ENCODE peak calls at places on chromosomes 12 and 14, in ten cellular contexts. One of them, this sample, is unnamed.

GRCh38 chr14:82313889-82314288 is 780.2 kb upstream of the SEL1L start:
- DNase-seq in stimulated activated CD8-positive, alpha-beta memory T cell treated with anti-CD3 and anti-CD28 coated beads, Interleukin-4, amount 100 ng/mL, for 1 hour: no peak
- DNase-seq in Peyer's patch: no peak
- DNase-seq in HFFc6: no peak
- DNase-seq in head of caudate nucleus: no peak
- DNase-seq in WTC11: no peak
- DNase-seq in frontal cortex: no peak
- DNase-seq in hypothalamus: no peak
- DNase-seq in stimulated activated CD4-positive, alpha-beta T cell treated with anti-CD3 and anti-CD28 coated beads, Interleukin-1b, Interleukin-23, amount 100 ng/mL, for 48 hours: no peak
- DNase-seq in KBM-7: no peak
- DNase-seq in this sample: peak; percentile 94

GRCh38 chr14:106879241-106879640 is 1352.9 kb downstream of the TMEM121 start:
- DNase-seq in stimulated activated CD8-positive, alpha-beta memory T cell treated with anti-CD3 and anti-CD28 coated beads, Interleukin-4, amount 100 ng/mL, for 1 hour: no peak
- DNase-seq in Peyer's patch: peak; percentile 82
- DNase-seq in HFFc6: no peak
- DNase-seq in head of caudate nucleus: no peak
- DNase-seq in WTC11: no peak
- DNase-seq in frontal cortex: no peak
- DNase-seq in hypothalamus: no peak
- DNase-seq in stimulated activated CD4-positive, alpha-beta T cell treated with anti-CD3 and anti-CD28 coated beads, Interleukin-1b, Interleukin-23, amount 100 ng/mL, for 48 hours: peak; percentile 76
- DNase-seq in KBM-7: peak; percentile 87
- DNase-seq in this sample: peak; percentile 81

GRCh38 chr14:101449114-101449513 is 112.2 kb upstream of the DIO3 start:
- DNase-seq in stimulated activated CD8-positive, alpha-beta memory T cell treated with anti-CD3 and anti-CD28 coated beads, Interleukin-4, amount 100 ng/mL, for 1 hour: no peak
- DNase-seq in Peyer's patch: no peak
- DNase-seq in HFFc6: no peak
- DNase-seq in head of caudate nucleus: peak; percentile 43
- DNase-seq in WTC11: no peak
- DNase-seq in frontal cortex: no peak
- DNase-seq in hypothalamus: no peak
- DNase-seq in stimulated activated CD4-positive, alpha-beta T cell treated with anti-CD3 and anti-CD28 coated beads, Interleukin-1b, Interleukin-23, amount 100 ng/mL, for 48 hours: no peak
- DNase-seq in KBM-7: no peak
- DNase-seq in this sample: no peak

GRCh38 chr12:14410841-14411569 is 45.5 kb downstream of the ATF7IP start:
- DNase-seq in stimulated activated CD8-positive, alpha-beta memory T cell treated with anti-CD3 and anti-CD28 coated beads, Interleukin-4, amount 100 ng/mL, for 1 hour: no peak
- DNase-seq in Peyer's patch: peak; percentile 64
- DNase-seq in HFFc6: peak; percentile 23
- DNase-seq in head of caudate nucleus: no peak
- DNase-seq in WTC11: no peak
- DNase-seq in frontal cortex: no peak
- DNase-seq in hypothalamus: no peak
- DNase-seq in stimulated activated CD4-positive, alpha-beta T cell treated with anti-CD3 and anti-CD28 coated beads, Interleukin-1b, Interleukin-23, amount 100 ng/mL, for 48 hours: no peak
- DNase-seq in KBM-7: no peak
- DNase-seq in this sample: no peak

GRCh38 chr12:113063396-113064350 is 7.1 kb downstream of the DTX1 start:
- DNase-seq in stimulated activated CD8-positive, alpha-beta memory T cell treated with anti-CD3 and anti-CD28 coated beads, Interleukin-4, amount 100 ng/mL, for 1 hour: no peak
- DNase-seq in Peyer's patch: no peak
- DNase-seq in HFFc6: no peak
- DNase-seq in head of caudate nucleus: no peak
- DNase-seq in WTC11: no peak
- DNase-seq in frontal cortex: no peak
- DNase-seq in hypothalamus: no peak
- DNase-seq in stimulated activated CD4-positive, alpha-beta T cell treated with anti-CD3 and anti-CD28 coated beads, Interleukin-1b, Interleukin-23, amount 100 ng/mL, for 48 hours: no peak
- DNase-seq in KBM-7: no peak
- DNase-seq in this sample: no peak

GRCh38 chr12:14326699-14327098 is 38.8 kb upstream of the ATF7IP start:
- DNase-seq in stimulated activated CD8-positive, alpha-beta memory T cell treated with anti-CD3 and anti-CD28 coated beads, Interleukin-4, amount 100 ng/mL, for 1 hour: no peak
- DNase-seq in Peyer's patch: no peak
- DNase-seq in HFFc6: peak; percentile 71
- DNase-seq in head of caudate nucleus: no peak
- DNase-seq in WTC11: no peak
- DNase-seq in frontal cortex: no peak
- DNase-seq in hypothalamus: no peak
- DNase-seq in stimulated activated CD4-positive, alpha-beta T cell treated with anti-CD3 and anti-CD28 coated beads, Interleukin-1b, Interleukin-23, amount 100 ng/mL, for 48 hours: no peak
- DNase-seq in KBM-7: no peak
- DNase-seq in this sample: no peak

GRCh38 chr12:57229041-57229633 is 374 bp upstream of the SHMT2 start:
- DNase-seq in stimulated activated CD8-positive, alpha-beta memory T cell treated with anti-CD3 and anti-CD28 coated beads, Interleukin-4, amount 100 ng/mL, for 1 hour: no peak
- DNase-seq in Peyer's patch: peak; percentile 46
- DNase-seq in HFFc6: no peak
- DNase-seq in head of caudate nucleus: no peak
- DNase-seq in WTC11: no peak
- DNase-seq in frontal cortex: no peak
- DNase-seq in hypothalamus: no peak
- DNase-seq in stimulated activated CD4-positive, alpha-beta T cell treated with anti-CD3 and anti-CD28 coated beads, Interleukin-1b, Interleukin-23, amount 100 ng/mL, for 48 hours: no peak
- DNase-seq in KBM-7: peak; percentile 83
- DNase-seq in this sample: no peak

GRCh38 chr14:100865682-100866591 is 37.6 kb downstream of the RTL1 start:
- DNase-seq in stimulated activated CD8-positive, alpha-beta memory T cell treated with anti-CD3 and anti-CD28 coated beads, Interleukin-4, amount 100 ng/mL, for 1 hour: no peak
- DNase-seq in Peyer's patch: no peak
- DNase-seq in HFFc6: no peak
- DNase-seq in head of caudate nucleus: no peak
- DNase-seq in WTC11: no peak
- DNase-seq in frontal cortex: no peak
- DNase-seq in hypothalamus: no peak
- DNase-seq in stimulated activated CD4-positive, alpha-beta T cell treated with anti-CD3 and anti-CD28 coated beads, Interleukin-1b, Interleukin-23, amount 100 ng/mL, for 48 hours: no peak
- DNase-seq in KBM-7: no peak
- DNase-seq in this sample: no peak

GRCh38 chr12:104742551-104742961 is 215.5 kb downstream of the SLC41A2 start:
- DNase-seq in stimulated activated CD8-positive, alpha-beta memory T cell treated with anti-CD3 and anti-CD28 coated beads, Interleukin-4, amount 100 ng/mL, for 1 hour: no peak
- DNase-seq in Peyer's patch: no peak
- DNase-seq in HFFc6: no peak
- DNase-seq in head of caudate nucleus: peak; percentile 65
- DNase-seq in WTC11: no peak
- DNase-seq in frontal cortex: no peak
- DNase-seq in hypothalamus: peak; percentile 33
- DNase-seq in stimulated activated CD4-positive, alpha-beta T cell treated with anti-CD3 and anti-CD28 coated beads, Interleukin-1b, Interleukin-23, amount 100 ng/mL, for 48 hours: no peak
- DNase-seq in KBM-7: no peak
- DNase-seq in this sample: no peak

GRCh38 chr14:90599748-90600507 is 203.1 kb downstream of the CALM1 start:
- DNase-seq in stimulated activated CD8-positive, alpha-beta memory T cell treated with anti-CD3 and anti-CD28 coated beads, Interleukin-4, amount 100 ng/mL, for 1 hour: no peak
- DNase-seq in Peyer's patch: no peak
- DNase-seq in HFFc6: no peak
- DNase-seq in head of caudate nucleus: no peak
- DNase-seq in WTC11: no peak
- DNase-seq in frontal cortex: no peak
- DNase-seq in hypothalamus: no peak
- DNase-seq in stimulated activated CD4-positive, alpha-beta T cell treated with anti-CD3 and anti-CD28 coated beads, Interleukin-1b, Interleukin-23, amount 100 ng/mL, for 48 hours: no peak
- DNase-seq in KBM-7: no peak
- DNase-seq in this sample: no peak

GRCh38 chr12:645563-646071 is 17.6 kb downstream of the NINJ2 start:
- DNase-seq in stimulated activated CD8-positive, alpha-beta memory T cell treated with anti-CD3 and anti-CD28 coated beads, Interleukin-4, amount 100 ng/mL, for 1 hour: no peak
- DNase-seq in Peyer's patch: peak; percentile 45
- DNase-seq in HFFc6: peak; percentile 68
- DNase-seq in head of caudate nucleus: peak; percentile 60
- DNase-seq in WTC11: no peak
- DNase-seq in frontal cortex: no peak
- DNase-seq in hypothalamus: no peak
- DNase-seq in stimulated activated CD4-positive, alpha-beta T cell treated with anti-CD3 and anti-CD28 coated beads, Interleukin-1b, Interleukin-23, amount 100 ng/mL, for 48 hours: no peak
- DNase-seq in KBM-7: no peak
- DNase-seq in this sample: no peak

GRCh38 chr14:96151242-96151641 is 53.4 kb upstream of the BDKRB2 start:
- DNase-seq in stimulated activated CD8-positive, alpha-beta memory T cell treated with anti-CD3 and anti-CD28 coated beads, Interleukin-4, amount 100 ng/mL, for 1 hour: no peak
- DNase-seq in Peyer's patch: no peak
- DNase-seq in HFFc6: no peak
- DNase-seq in head of caudate nucleus: no peak
- DNase-seq in WTC11: no peak
- DNase-seq in frontal cortex: no peak
- DNase-seq in hypothalamus: no peak
- DNase-seq in stimulated activated CD4-positive, alpha-beta T cell treated with anti-CD3 and anti-CD28 coated beads, Interleukin-1b, Interleukin-23, amount 100 ng/mL, for 48 hours: no peak
- DNase-seq in KBM-7: no peak
- DNase-seq in this sample: no peak

GRCh38 chr12:11581179-11581755 is 68.2 kb upstream of the ETV6 start:
- DNase-seq in stimulated activated CD8-positive, alpha-beta memory T cell treated with anti-CD3 and anti-CD28 coated beads, Interleukin-4, amount 100 ng/mL, for 1 hour: peak; percentile 51
- DNase-seq in Peyer's patch: peak; percentile 87
- DNase-seq in HFFc6: peak; percentile 55
- DNase-seq in head of caudate nucleus: peak; percentile 71
- DNase-seq in WTC11: peak; percentile 48
- DNase-seq in frontal cortex: peak; percentile 41
- DNase-seq in hypothalamus: no peak
- DNase-seq in stimulated activated CD4-positive, alpha-beta T cell treated with anti-CD3 and anti-CD28 coated beads, Interleukin-1b, Interleukin-23, amount 100 ng/mL, for 48 hours: peak; percentile 48
- DNase-seq in KBM-7: peak; percentile 75
- DNase-seq in this sample: peak; percentile 40

GRCh38 chr12:69623970-69624369 is 13.3 kb upstream of the LRRC10 start:
- DNase-seq in stimulated activated CD8-positive, alpha-beta memory T cell treated with anti-CD3 and anti-CD28 coated beads, Interleukin-4, amount 100 ng/mL, for 1 hour: no peak
- DNase-seq in Peyer's patch: no peak
- DNase-seq in HFFc6: no peak
- DNase-seq in head of caudate nucleus: no peak
- DNase-seq in WTC11: no peak
- DNase-seq in frontal cortex: no peak
- DNase-seq in hypothalamus: no peak
- DNase-seq in stimulated activated CD4-positive, alpha-beta T cell treated with anti-CD3 and anti-CD28 coated beads, Interleukin-1b, Interleukin-23, amount 100 ng/mL, for 48 hours: no peak
- DNase-seq in KBM-7: no peak
- DNase-seq in this sample: no peak

GRCh38 chr14:73726025-73726961 is 12.1 kb upstream of the PNMA1 start:
- DNase-seq in stimulated activated CD8-positive, alpha-beta memory T cell treated with anti-CD3 and anti-CD28 coated beads, Interleukin-4, amount 100 ng/mL, for 1 hour: no peak
- DNase-seq in Peyer's patch: no peak
- DNase-seq in HFFc6: no peak
- DNase-seq in head of caudate nucleus: no peak
- DNase-seq in WTC11: no peak
- DNase-seq in frontal cortex: no peak
- DNase-seq in hypothalamus: no peak
- DNase-seq in stimulated activated CD4-positive, alpha-beta T cell treated with anti-CD3 and anti-CD28 coated beads, Interleukin-1b, Interleukin-23, amount 100 ng/mL, for 48 hours: no peak
- DNase-seq in KBM-7: no peak
- DNase-seq in this sample: no peak

GRCh38 chr12:88934163-88934747 is 354.0 kb upstream of the KITLG start:
- DNase-seq in stimulated activated CD8-positive, alpha-beta memory T cell treated with anti-CD3 and anti-CD28 coated beads, Interleukin-4, amount 100 ng/mL, for 1 hour: no peak
- DNase-seq in Peyer's patch: no peak
- DNase-seq in HFFc6: peak; percentile 50
- DNase-seq in head of caudate nucleus: no peak
- DNase-seq in WTC11: no peak
- DNase-seq in frontal cortex: no peak
- DNase-seq in hypothalamus: no peak
- DNase-seq in stimulated activated CD4-positive, alpha-beta T cell treated with anti-CD3 and anti-CD28 coated beads, Interleukin-1b, Interleukin-23, amount 100 ng/mL, for 48 hours: no peak
- DNase-seq in KBM-7: no peak
- DNase-seq in this sample: no peak

GRCh38 chr12:118773956-118774723 is 207.2 kb upstream of the SRRM4 start:
- DNase-seq in stimulated activated CD8-positive, alpha-beta memory T cell treated with anti-CD3 and anti-CD28 coated beads, Interleukin-4, amount 100 ng/mL, for 1 hour: no peak
- DNase-seq in Peyer's patch: no peak
- DNase-seq in HFFc6: no peak
- DNase-seq in head of caudate nucleus: peak; percentile 76
- DNase-seq in WTC11: peak; percentile 92
- DNase-seq in frontal cortex: no peak
- DNase-seq in hypothalamus: peak; percentile 15
- DNase-seq in stimulated activated CD4-positive, alpha-beta T cell treated with anti-CD3 and anti-CD28 coated beads, Interleukin-1b, Interleukin-23, amount 100 ng/mL, for 48 hours: no peak
- DNase-seq in KBM-7: no peak
- DNase-seq in this sample: peak; percentile 84

GRCh38 chr14:101072070-101072469 is 168.5 kb upstream of the RTL1 start:
- DNase-seq in stimulated activated CD8-positive, alpha-beta memory T cell treated with anti-CD3 and anti-CD28 coated beads, Interleukin-4, amount 100 ng/mL, for 1 hour: no peak
- DNase-seq in Peyer's patch: peak; percentile 25
- DNase-seq in HFFc6: no peak
- DNase-seq in head of caudate nucleus: peak; percentile 34
- DNase-seq in WTC11: peak; percentile 8
- DNase-seq in frontal cortex: no peak
- DNase-seq in hypothalamus: no peak
- DNase-seq in stimulated activated CD4-positive, alpha-beta T cell treated with anti-CD3 and anti-CD28 coated beads, Interleukin-1b, Interleukin-23, amount 100 ng/mL, for 48 hours: no peak
- DNase-seq in KBM-7: no peak
- DNase-seq in this sample: no peak

GRCh38 chr12:57234571-57235011 is 5.1 kb downstream of the SHMT2 start:
- DNase-seq in stimulated activated CD8-positive, alpha-beta memory T cell treated with anti-CD3 and anti-CD28 coated beads, Interleukin-4, amount 100 ng/mL, for 1 hour: no peak
- DNase-seq in Peyer's patch: no peak
- DNase-seq in HFFc6: no peak
- DNase-seq in head of caudate nucleus: no peak
- DNase-seq in WTC11: no peak
- DNase-seq in frontal cortex: no peak
- DNase-seq in hypothalamus: no peak
- DNase-seq in stimulated activated CD4-positive, alpha-beta T cell treated with anti-CD3 and anti-CD28 coated beads, Interleukin-1b, Interleukin-23, amount 100 ng/mL, for 48 hours: no peak
- DNase-seq in KBM-7: no peak
- DNase-seq in this sample: no peak

GRCh38 chr14:99724939-99725773 is 41.1 kb downstream of the CYP46A1 start:
- DNase-seq in stimulated activated CD8-positive, alpha-beta memory T cell treated with anti-CD3 and anti-CD28 coated beads, Interleukin-4, amount 100 ng/mL, for 1 hour: no peak
- DNase-seq in Peyer's patch: peak; percentile 14
- DNase-seq in HFFc6: no peak
- DNase-seq in head of caudate nucleus: peak; percentile 40
- DNase-seq in WTC11: no peak
- DNase-seq in frontal cortex: no peak
- DNase-seq in hypothalamus: no peak
- DNase-seq in stimulated activated CD4-positive, alpha-beta T cell treated with anti-CD3 and anti-CD28 coated beads, Interleukin-1b, Interleukin-23, amount 100 ng/mL, for 48 hours: no peak
- DNase-seq in KBM-7: no peak
- DNase-seq in this sample: no peak

GRCh38 chr14:98304574-98304973 is 967.4 kb downstream of the BCL11B start:
- DNase-seq in stimulated activated CD8-positive, alpha-beta memory T cell treated with anti-CD3 and anti-CD28 coated beads, Interleukin-4, amount 100 ng/mL, for 1 hour: no peak
- DNase-seq in Peyer's patch: no peak
- DNase-seq in HFFc6: no peak
- DNase-seq in head of caudate nucleus: no peak
- DNase-seq in WTC11: no peak
- DNase-seq in frontal cortex: no peak
- DNase-seq in hypothalamus: no peak
- DNase-seq in stimulated activated CD4-positive, alpha-beta T cell treated with anti-CD3 and anti-CD28 coated beads, Interleukin-1b, Interleukin-23, amount 100 ng/mL, for 48 hours: no peak
- DNase-seq in KBM-7: no peak
- DNase-seq in this sample: no peak

GRCh38 chr12:52212701-52213540 is 20.1 kb upstream of the KRT7 start:
- DNase-seq in stimulated activated CD8-positive, alpha-beta memory T cell treated with anti-CD3 and anti-CD28 coated beads, Interleukin-4, amount 100 ng/mL, for 1 hour: no peak
- DNase-seq in Peyer's patch: no peak
- DNase-seq in HFFc6: no peak
- DNase-seq in head of caudate nucleus: no peak
- DNase-seq in WTC11: peak; percentile 9
- DNase-seq in frontal cortex: no peak
- DNase-seq in hypothalamus: no peak
- DNase-seq in stimulated activated CD4-positive, alpha-beta T cell treated with anti-CD3 and anti-CD28 coated beads, Interleukin-1b, Interleukin-23, amount 100 ng/mL, for 48 hours: no peak
- DNase-seq in KBM-7: no peak
- DNase-seq in this sample: no peak

GRCh38 chr14:39232554-39233415 is 930 bp upstream of the MIA2 start:
- DNase-seq in stimulated activated CD8-positive, alpha-beta memory T cell treated with anti-CD3 and anti-CD28 coated beads, Interleukin-4, amount 100 ng/mL, for 1 hour: no peak
- DNase-seq in Peyer's patch: no peak
- DNase-seq in HFFc6: peak; percentile 47
- DNase-seq in head of caudate nucleus: no peak
- DNase-seq in WTC11: no peak
- DNase-seq in frontal cortex: no peak
- DNase-seq in hypothalamus: no peak
- DNase-seq in stimulated activated CD4-positive, alpha-beta T cell treated with anti-CD3 and anti-CD28 coated beads, Interleukin-1b, Interleukin-23, amount 100 ng/mL, for 48 hours: no peak
- DNase-seq in KBM-7: peak; percentile 52
- DNase-seq in this sample: no peak

GRCh38 chr12:41604830-41605229 is 416.7 kb downstream of the PDZRN4 start:
- DNase-seq in stimulated activated CD8-positive, alpha-beta memory T cell treated with anti-CD3 and anti-CD28 coated beads, Interleukin-4, amount 100 ng/mL, for 1 hour: no peak
- DNase-seq in Peyer's patch: no peak
- DNase-seq in HFFc6: no peak
- DNase-seq in head of caudate nucleus: no peak
- DNase-seq in WTC11: no peak
- DNase-seq in frontal cortex: no peak
- DNase-seq in hypothalamus: no peak
- DNase-seq in stimulated activated CD4-positive, alpha-beta T cell treated with anti-CD3 and anti-CD28 coated beads, Interleukin-1b, Interleukin-23, amount 100 ng/mL, for 48 hours: no peak
- DNase-seq in KBM-7: peak; percentile 47
- DNase-seq in this sample: no peak

GRCh38 chr14:106605548-106606448 is 1079.4 kb downstream of the TMEM121 start:
- DNase-seq in stimulated activated CD8-positive, alpha-beta memory T cell treated with anti-CD3 and anti-CD28 coated beads, Interleukin-4, amount 100 ng/mL, for 1 hour: peak; percentile 47
- DNase-seq in Peyer's patch: peak; percentile 91
- DNase-seq in HFFc6: no peak
- DNase-seq in head of caudate nucleus: no peak
- DNase-seq in WTC11: no peak
- DNase-seq in frontal cortex: no peak
- DNase-seq in hypothalamus: no peak
- DNase-seq in stimulated activated CD4-positive, alpha-beta T cell treated with anti-CD3 and anti-CD28 coated beads, Interleukin-1b, Interleukin-23, amount 100 ng/mL, for 48 hours: peak; percentile 88
- DNase-seq in KBM-7: peak; percentile 83
- DNase-seq in this sample: peak; percentile 27

GRCh38 chr12:19833775-19834501 is 394.6 kb downstream of the AEBP2 start:
- DNase-seq in stimulated activated CD8-positive, alpha-beta memory T cell treated with anti-CD3 and anti-CD28 coated beads, Interleukin-4, amount 100 ng/mL, for 1 hour: no peak
- DNase-seq in Peyer's patch: no peak
- DNase-seq in HFFc6: no peak
- DNase-seq in head of caudate nucleus: no peak
- DNase-seq in WTC11: no peak
- DNase-seq in frontal cortex: no peak
- DNase-seq in hypothalamus: no peak
- DNase-seq in stimulated activated CD4-positive, alpha-beta T cell treated with anti-CD3 and anti-CD28 coated beads, Interleukin-1b, Interleukin-23, amount 100 ng/mL, for 48 hours: peak; percentile 21
- DNase-seq in KBM-7: no peak
- DNase-seq in this sample: no peak

GRCh38 chr14:96502621-96503251 is 554 bp downstream of the PAPOLA start:
- DNase-seq in stimulated activated CD8-positive, alpha-beta memory T cell treated with anti-CD3 and anti-CD28 coated beads, Interleukin-4, amount 100 ng/mL, for 1 hour: no peak
- DNase-seq in Peyer's patch: peak; percentile 79
- DNase-seq in HFFc6: peak; percentile 3
- DNase-seq in head of caudate nucleus: peak; percentile 70
- DNase-seq in WTC11: peak; percentile 56
- DNase-seq in frontal cortex: peak; percentile 56
- DNase-seq in hypothalamus: peak; percentile 60
- DNase-seq in stimulated activated CD4-positive, alpha-beta T cell treated with anti-CD3 and anti-CD28 coated beads, Interleukin-1b, Interleukin-23, amount 100 ng/mL, for 48 hours: peak; percentile 12
- DNase-seq in KBM-7: peak; percentile 77
- DNase-seq in this sample: no peak

GRCh38 chr14:83556746-83557460 is 1973.0 kb upstream of the FLRT2 start:
- DNase-seq in stimulated activated CD8-positive, alpha-beta memory T cell treated with anti-CD3 and anti-CD28 coated beads, Interleukin-4, amount 100 ng/mL, for 1 hour: no peak
- DNase-seq in Peyer's patch: no peak
- DNase-seq in HFFc6: peak; percentile 58
- DNase-seq in head of caudate nucleus: no peak
- DNase-seq in WTC11: no peak
- DNase-seq in frontal cortex: no peak
- DNase-seq in hypothalamus: no peak
- DNase-seq in stimulated activated CD4-positive, alpha-beta T cell treated with anti-CD3 and anti-CD28 coated beads, Interleukin-1b, Interleukin-23, amount 100 ng/mL, for 48 hours: no peak
- DNase-seq in KBM-7: no peak
- DNase-seq in this sample: no peak

This sample was measured in NCI-H1930.